ENCODE peak calls at places on chromosomes 13 and 19, in six cellular contexts. T, X, H, L, Z and E are unnamed samples. For H3K4me1, the result is how much of the 10 kb centered on the place peaks cover.

GRCh38 chr13:40221460-40222201 is 444.8 kb downstream of the FOXO1 start:
- DNase-seq in T (no peak), L (no peak), Z (no peak), X (peak), H (no peak), E (no peak)

GRCh38 chr13:110758195-110758594 is 44.7 kb downstream of the ING1 start:
- DNase-seq in L (peak), H (no peak), X (peak), Z (no peak), T (no peak), E (no peak)

GRCh38 chr19:3683405-3683865 is 16.8 kb downstream of the PIP5K1C start:
- DNase-seq in L (no peak), Z (no peak), H (no peak), T (no peak), X (no peak), E (no peak)

GRCh38 chr19:45676851-45677263 is 8.8 kb downstream of the GIPR start:
- DNase-seq in T (no peak), Z (no peak), L (no peak), H (no peak), X (no peak), E (no peak)

GRCh38 chr13:71312923-71313322 is 554.1 kb downstream of the DACH1 start:
- DNase-seq in L (no peak), T (no peak), Z (no peak), X (no peak), H (no peak), E (no peak)

GRCh38 chr19:2691951-2692350 is 10.5 kb downstream of the GNG7 start:
- DNase-seq in L (no peak), X (no peak), T (no peak), H (no peak), Z (no peak), E (no peak)

GRCh38 chr19:17348700-17349099 is 11.3 kb downstream of the GTPBP3 start:
- DNase-seq in L (peak), Z (no peak), X (peak), T (no peak), H (peak), E (no peak)

GRCh38 chr19:44723952-44724319 is 24.6 kb upstream of the BCL3 start:
- DNase-seq in T (peak), X (peak), H (peak), L (peak), Z (peak), E (no peak)

GRCh38 chr19:44925114-44925891 is 10.9 kb downstream of the APOC1 start:
- DNase-seq in L (peak), X (no peak), H (no peak), T (no peak), Z (no peak), E (no peak)

GRCh38 chr19:55189424-55189823 is 9.3 kb upstream of the SYT5 start:
- DNase-seq in L (peak), H (no peak), Z (no peak), X (peak), T (peak), E (peak)

GRCh38 chr13:73040968-73041580 is 17.7 kb upstream of the KLF5 start:
- DNase-seq in Z (no peak), X (no peak), T (no peak), H (no peak), L (no peak), E (no peak)

GRCh38 chr19:1453525-1454371 is 3.8 kb downstream of the APC2 start:
- DNase-seq in H (no peak), Z (peak), T (no peak), X (no peak), L (no peak), E (no peak)

GRCh38 chr19:46745521-46746280 is at the start of gene FKRP:
- DNase-seq in H (no peak), Z (peak), L (no peak), X (no peak), T (no peak), E (no peak)

GRCh38 chr19:17950310-17951150 is 16.4 kb upstream of the KCNN1 start:
- DNase-seq in Z (no peak), X (no peak), H (no peak), T (no peak), L (no peak), E (no peak)

GRCh38 chr19:38978315-38978689 is 2.8 kb upstream of the FBXO17 start:
- DNase-seq in X (no peak), L (no peak), Z (no peak), T (no peak), H (no peak), E (no peak)

DNA sequence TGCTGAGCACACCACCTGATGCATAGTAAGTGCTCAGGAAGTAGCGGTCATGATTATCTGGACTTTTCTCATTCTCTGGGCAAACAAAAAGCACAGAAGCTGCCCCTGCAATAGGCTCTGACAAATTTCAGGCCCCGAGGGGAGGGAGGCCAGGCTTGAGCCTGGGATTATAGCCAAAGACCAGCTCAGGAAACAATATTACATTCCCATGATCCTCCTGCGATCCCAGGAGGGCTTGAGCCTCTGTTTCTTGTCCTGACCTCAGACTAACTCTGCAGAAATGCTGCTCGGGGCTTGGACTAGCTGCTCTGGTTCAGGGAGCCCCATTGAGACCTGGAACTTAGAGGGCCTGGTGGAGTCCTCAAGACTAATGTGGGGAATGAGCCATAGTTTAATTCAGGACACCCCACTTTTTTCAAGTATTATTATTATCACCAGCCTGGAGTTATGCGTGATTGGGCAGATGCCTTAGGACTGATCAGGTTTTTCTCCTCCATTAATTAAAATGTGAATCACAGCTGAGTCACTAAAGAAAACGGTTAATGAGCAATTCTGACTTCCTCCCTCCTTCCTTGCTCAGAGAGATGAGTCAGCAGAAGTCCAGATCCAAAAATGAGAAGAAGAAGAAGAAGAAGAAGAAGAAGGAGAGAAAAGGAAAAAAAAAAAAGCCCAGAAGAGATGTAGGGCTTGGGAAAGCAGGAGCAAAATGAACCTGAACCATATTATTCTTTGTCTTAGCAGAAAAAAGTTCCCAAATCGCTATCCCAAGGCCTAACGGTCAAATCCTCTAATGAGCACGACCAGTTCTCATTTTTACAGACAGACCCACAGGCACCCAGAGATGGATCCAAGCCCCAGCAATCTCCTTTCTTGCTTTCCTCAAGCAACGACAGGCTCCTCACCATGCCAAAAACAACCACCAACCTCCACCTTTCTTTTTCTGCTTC is 107.2 kb downstream of the CACNA1A start:
- DNase-seq in L (peak), T (peak), Z (no peak), H (no peak), X (peak), E (peak)
- H2AFZ ChIP-seq in L (peak), T (peak), Z (no peak), H (no peak), X (peak), E (peak)

DNA sequence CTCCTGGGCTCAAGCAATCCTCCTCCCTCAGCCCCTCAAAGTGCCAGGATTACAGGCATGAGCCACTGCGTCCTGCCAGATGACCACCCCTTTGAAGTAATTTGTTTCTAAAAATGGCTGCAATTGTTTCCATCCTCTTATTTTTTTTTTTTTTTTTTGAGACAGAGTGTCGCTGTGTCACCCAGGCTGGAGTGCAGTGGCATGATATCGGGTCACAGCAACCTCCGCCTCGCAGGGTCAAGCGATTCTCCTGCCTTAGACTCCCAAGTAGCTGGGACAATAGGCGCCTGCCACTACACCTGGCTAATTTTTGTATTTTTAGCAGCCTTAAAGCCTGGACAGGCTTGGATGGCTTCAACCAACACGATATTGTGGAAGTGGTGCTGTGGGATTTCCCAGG is 22.3 kb upstream of the DPP9 start:
- DNase-seq in X (no peak), T (no peak), H (no peak), L (no peak), Z (no peak), E (no peak)
- H3K4me1 ChIP-seq in X (under half), T (under half), H (under half), L (under half), Z (under half), E (under half)

GRCh38 chr19:10419646-10420443 is 493 bp upstream of the PDE4A start:
- DNase-seq in L (peak), X (peak), Z (peak), H (peak), T (peak), E (no peak)
- H2AFZ ChIP-seq in L (peak), X (peak), Z (peak), H (peak), T (no peak), E (peak)

GRCh38 chr19:12881172-12881808 is at the start of gene DNASE2:
- DNase-seq in L (peak), Z (peak), H (peak), X (peak), T (peak), E (peak)
- H3K4me1 ChIP-seq in L (under half), Z (under half), H (under half), X (under half), T (under half), E (under half)

DNA sequence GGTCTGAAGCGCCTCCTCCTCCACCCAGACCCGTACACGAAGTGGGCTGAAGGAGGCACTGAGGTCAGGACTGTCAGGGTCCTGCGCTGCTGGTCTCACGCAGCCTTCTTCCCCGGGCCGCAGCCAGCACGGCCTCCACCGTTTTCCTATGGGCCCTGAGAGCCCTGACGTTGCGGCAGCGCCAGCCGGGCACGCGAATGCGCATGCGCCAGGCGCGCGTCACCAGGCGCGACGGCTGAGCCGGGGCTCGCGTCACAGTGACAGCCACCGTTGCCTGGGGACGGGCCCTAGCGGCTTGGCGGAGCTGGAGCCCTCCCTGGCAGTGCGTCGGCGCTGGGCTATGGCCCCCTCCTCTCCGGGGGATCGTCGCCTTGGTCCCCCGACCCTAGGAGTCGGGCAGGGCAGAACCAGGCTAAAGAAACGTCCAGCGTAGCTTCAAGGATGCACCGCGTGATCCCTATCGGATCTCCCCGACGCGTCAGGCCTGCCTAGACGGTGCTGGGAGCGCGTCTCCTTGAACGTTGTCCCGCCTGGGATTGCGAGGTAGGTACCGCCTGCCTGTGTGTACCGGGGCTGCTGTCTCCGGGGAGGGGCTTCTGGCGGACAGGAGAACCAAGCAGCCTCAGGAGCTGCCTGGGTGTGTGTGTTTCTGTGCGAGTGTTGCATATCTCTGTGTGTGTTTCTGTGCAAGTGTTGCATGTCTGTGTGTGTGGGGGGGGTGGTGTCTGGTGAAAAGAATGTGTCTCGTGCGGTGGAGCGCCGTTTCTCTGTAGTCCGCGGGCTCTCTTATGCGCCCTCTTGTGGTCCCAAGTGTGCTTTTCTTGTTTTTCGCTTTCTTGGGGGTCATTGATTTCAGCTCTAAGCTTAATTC is 43.2 kb downstream of the ZNF571 start:
- DNase-seq in L (peak), H (no peak), X (peak), Z (no peak), T (no peak), E (no peak)
- H2AFZ ChIP-seq in L (peak), H (no peak), X (peak), Z (no peak), T (no peak), E (peak)

GRCh38 chr13:33123066-33123940 is 107.1 kb downstream of the KL start:
- DNase-seq in T (no peak), Z (no peak), X (no peak), L (peak), H (no peak), E (no peak)
- H3K4me1 ChIP-seq in T (under half), Z (under half), X (under half), L (under half), H (under half), E (under half)

GRCh38 chr13:75550159-75550567 is 572 bp downstream of the UCHL3 start:
- DNase-seq in L (peak), Z (peak), T (peak), H (no peak), X (peak), E (peak)
- H2AFZ ChIP-seq in L (peak), Z (peak), T (no peak), H (peak), X (peak), E (peak)